ENCODE peak calls at places on chromosomes 6 and 20, in nine cellular contexts. One of them, this sample, is unnamed.

GRCh38 chr20:49356676-49357075 is 78.8 kb upstream of the ZNFX1 start:
- DNase-seq in neural crest cell: no peak
- DNase-seq in kidney: no peak
- DNase-seq in fibroblast of lung: no peak
- DNase-seq in AG10803: no peak
- DNase-seq in thyroid gland: no peak
- DNase-seq in endothelial cell: no peak
- DNase-seq in transverse colon: no peak
- DNase-seq in SK-N-SH: no peak
- DNase-seq in this sample: no peak

GRCh38 chr6:143596857-143597256 is 80.9 kb upstream of the PHACTR2 start:
- DNase-seq in AG10803: peak
- DNase-seq in thyroid gland: peak
- DNase-seq in kidney: no peak
- DNase-seq in fibroblast of lung: peak
- DNase-seq in SK-N-SH: no peak
- DNase-seq in neural crest cell: no peak
- DNase-seq in transverse colon: no peak
- DNase-seq in endothelial cell: no peak
- DNase-seq in this sample: no peak

GRCh38 chr6:45031601-45032000 is 296.5 kb upstream of the RUNX2 start:
- DNase-seq in thyroid gland: no peak
- DNase-seq in kidney: no peak
- DNase-seq in transverse colon: no peak
- DNase-seq in endothelial cell: no peak
- DNase-seq in SK-N-SH: no peak
- DNase-seq in fibroblast of lung: no peak
- DNase-seq in neural crest cell: no peak
- DNase-seq in AG10803: no peak
- DNase-seq in this sample: no peak

GRCh38 chr20:63042448-63043071 is 35.8 kb upstream of the BHLHE23 start:
- DNase-seq in endothelial cell: no peak
- DNase-seq in transverse colon: no peak
- DNase-seq in fibroblast of lung: no peak
- DNase-seq in thyroid gland: no peak
- DNase-seq in AG10803: no peak
- DNase-seq in neural crest cell: no peak
- DNase-seq in SK-N-SH: no peak
- DNase-seq in kidney: peak
- DNase-seq in this sample: no peak

GRCh38 chr6:109093732-109094131 is 914 bp downstream of the SESN1 start:
- DNase-seq in fibroblast of lung: peak
- DNase-seq in endothelial cell: no peak
- DNase-seq in transverse colon: no peak
- DNase-seq in neural crest cell: no peak
- DNase-seq in thyroid gland: no peak
- DNase-seq in kidney: no peak
- DNase-seq in SK-N-SH: no peak
- DNase-seq in AG10803: no peak
- DNase-seq in this sample: no peak

GRCh38 chr6:12331951-12332749 is 42.0 kb downstream of the EDN1 start:
- DNase-seq in SK-N-SH: no peak
- DNase-seq in fibroblast of lung: peak
- DNase-seq in neural crest cell: no peak
- DNase-seq in transverse colon: peak
- DNase-seq in thyroid gland: no peak
- DNase-seq in AG10803: peak
- DNase-seq in kidney: no peak
- DNase-seq in endothelial cell: no peak
- DNase-seq in this sample: no peak

GRCh38 chr6:118574051-118574865 is 26.2 kb downstream of the PLN start:
- DNase-seq in thyroid gland: no peak
- DNase-seq in fibroblast of lung: peak
- DNase-seq in kidney: no peak
- DNase-seq in AG10803: peak
- DNase-seq in transverse colon: no peak
- DNase-seq in endothelial cell: no peak
- DNase-seq in SK-N-SH: no peak
- DNase-seq in neural crest cell: no peak
- DNase-seq in this sample: no peak

GRCh38 chr6:96301781-96302180 is 219.8 kb upstream of the UFL1 start:
- DNase-seq in kidney: no peak
- DNase-seq in endothelial cell: no peak
- DNase-seq in thyroid gland: no peak
- DNase-seq in transverse colon: no peak
- DNase-seq in AG10803: no peak
- DNase-seq in neural crest cell: no peak
- DNase-seq in fibroblast of lung: peak
- DNase-seq in SK-N-SH: no peak
- DNase-seq in this sample: no peak

GRCh38 chr6:10877012-10877411 is 4.8 kb downstream of the GCM2 start:
- DNase-seq in endothelial cell: no peak
- DNase-seq in transverse colon: no peak
- DNase-seq in fibroblast of lung: no peak
- DNase-seq in thyroid gland: no peak
- DNase-seq in kidney: peak
- DNase-seq in AG10803: no peak
- DNase-seq in neural crest cell: no peak
- DNase-seq in SK-N-SH: no peak
- DNase-seq in this sample: no peak

GRCh38 chr20:5480824-5481600 is 164.3 kb upstream of the PROKR2 start:
- DNase-seq in transverse colon: peak
- DNase-seq in endothelial cell: no peak
- DNase-seq in kidney: no peak
- DNase-seq in SK-N-SH: no peak
- DNase-seq in thyroid gland: no peak
- DNase-seq in neural crest cell: no peak
- DNase-seq in fibroblast of lung: no peak
- DNase-seq in AG10803: no peak
- DNase-seq in this sample: no peak

GRCh38 chr20:11867286-11867921 is 50.3 kb upstream of the BTBD3 start:
- DNase-seq in transverse colon: no peak
- DNase-seq in neural crest cell: no peak
- DNase-seq in fibroblast of lung: peak
- DNase-seq in kidney: no peak
- DNase-seq in endothelial cell: no peak
- DNase-seq in SK-N-SH: no peak
- DNase-seq in thyroid gland: no peak
- DNase-seq in AG10803: peak
- DNase-seq in this sample: no peak

GRCh38 chr6:43277643-43278523 is 20.2 kb upstream of the SLC22A7 start:
- DNase-seq in transverse colon: peak
- DNase-seq in endothelial cell: no peak
- DNase-seq in fibroblast of lung: peak
- DNase-seq in AG10803: no peak
- DNase-seq in neural crest cell: no peak
- DNase-seq in thyroid gland: no peak
- DNase-seq in SK-N-SH: no peak
- DNase-seq in kidney: no peak
- DNase-seq in this sample: no peak

GRCh38 chr20:62804632-62805364 is at the start of gene OGFR:
- DNase-seq in transverse colon: peak
- DNase-seq in kidney: peak
- DNase-seq in SK-N-SH: peak
- DNase-seq in AG10803: peak
- DNase-seq in fibroblast of lung: peak
- DNase-seq in neural crest cell: no peak
- DNase-seq in endothelial cell: peak
- DNase-seq in thyroid gland: peak
- DNase-seq in this sample: peak

GRCh38 chr20:3471397-3472021 is 691 bp downstream of the ATRN start:
- DNase-seq in thyroid gland: no peak
- DNase-seq in fibroblast of lung: no peak
- DNase-seq in transverse colon: no peak
- DNase-seq in SK-N-SH: peak
- DNase-seq in endothelial cell: no peak
- DNase-seq in neural crest cell: no peak
- DNase-seq in AG10803: no peak
- DNase-seq in kidney: peak
- DNase-seq in this sample: peak

GRCh38 chr20:38631155-38632022 is 29.8 kb downstream of the ARHGAP40 start:
- DNase-seq in endothelial cell: no peak
- DNase-seq in kidney: no peak
- DNase-seq in thyroid gland: no peak
- DNase-seq in fibroblast of lung: peak
- DNase-seq in SK-N-SH: no peak
- DNase-seq in transverse colon: no peak
- DNase-seq in neural crest cell: no peak
- DNase-seq in AG10803: no peak
- DNase-seq in this sample: no peak

GRCh38 chr20:31497838-31498540 is 16.3 kb upstream of the HM13 start:
- DNase-seq in endothelial cell: no peak
- DNase-seq in neural crest cell: no peak
- DNase-seq in AG10803: peak
- DNase-seq in transverse colon: no peak
- DNase-seq in SK-N-SH: no peak
- DNase-seq in fibroblast of lung: peak
- DNase-seq in thyroid gland: no peak
- DNase-seq in kidney: peak
- DNase-seq in this sample: no peak

GRCh38 chr20:50371878-50372769 is 138.1 kb upstream of the PTPN1 start:
- DNase-seq in transverse colon: no peak
- DNase-seq in endothelial cell: no peak
- DNase-seq in neural crest cell: no peak
- DNase-seq in kidney: peak
- DNase-seq in AG10803: no peak
- DNase-seq in SK-N-SH: no peak
- DNase-seq in thyroid gland: no peak
- DNase-seq in fibroblast of lung: no peak
- DNase-seq in this sample: no peak

GRCh38 chr6:593139-593906 is 63.6 kb downstream of the HUS1B start:
- DNase-seq in thyroid gland: peak
- DNase-seq in kidney: no peak
- DNase-seq in transverse colon: peak
- DNase-seq in SK-N-SH: peak
- DNase-seq in AG10803: peak
- DNase-seq in fibroblast of lung: peak
- DNase-seq in endothelial cell: peak
- DNase-seq in neural crest cell: peak
- DNase-seq in this sample: peak

GRCh38 chr6:589090-589489 is 67.8 kb downstream of the HUS1B start:
- DNase-seq in thyroid gland: no peak
- DNase-seq in AG10803: no peak
- DNase-seq in endothelial cell: no peak
- DNase-seq in neural crest cell: no peak
- DNase-seq in kidney: peak
- DNase-seq in SK-N-SH: no peak
- DNase-seq in transverse colon: no peak
- DNase-seq in fibroblast of lung: no peak
- DNase-seq in this sample: no peak

DNA sequence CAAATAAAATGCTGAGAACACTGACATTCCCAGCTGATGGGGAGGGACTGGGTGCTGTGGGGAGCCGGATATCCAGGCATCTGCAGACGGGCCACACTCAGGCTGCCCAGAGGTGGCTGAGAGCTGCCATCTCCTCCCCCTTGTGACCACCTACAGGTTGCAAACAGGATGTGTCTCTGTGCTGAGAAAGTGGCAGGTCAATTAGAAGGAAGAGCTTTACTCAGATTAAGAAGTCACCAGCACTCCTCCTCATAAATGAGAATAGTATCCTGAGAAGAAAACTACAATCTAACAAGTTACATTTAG is 63.0 kb downstream of the HUS1B start:
- DNase-seq in AG10803: no peak
- DNase-seq in neural crest cell: no peak
- DNase-seq in SK-N-SH: no peak
- DNase-seq in thyroid gland: no peak
- DNase-seq in fibroblast of lung: no peak
- DNase-seq in kidney: no peak
- DNase-seq in transverse colon: no peak
- DNase-seq in endothelial cell: no peak
- DNase-seq in this sample: no peak
- TF ChIP-seq CTCF in AG10803: no peak
- TF ChIP-seq CTCF in neural crest cell: no peak
- TF ChIP-seq CTCF in SK-N-SH: no peak
- TF ChIP-seq CTCF in thyroid gland: no peak
- TF ChIP-seq CTCF in fibroblast of lung: no peak
- TF ChIP-seq CTCF in kidney: no peak
- TF ChIP-seq CTCF in transverse colon: no peak
- TF ChIP-seq CTCF in endothelial cell: no peak
- TF ChIP-seq CTCF in this sample: no peak

DNA sequence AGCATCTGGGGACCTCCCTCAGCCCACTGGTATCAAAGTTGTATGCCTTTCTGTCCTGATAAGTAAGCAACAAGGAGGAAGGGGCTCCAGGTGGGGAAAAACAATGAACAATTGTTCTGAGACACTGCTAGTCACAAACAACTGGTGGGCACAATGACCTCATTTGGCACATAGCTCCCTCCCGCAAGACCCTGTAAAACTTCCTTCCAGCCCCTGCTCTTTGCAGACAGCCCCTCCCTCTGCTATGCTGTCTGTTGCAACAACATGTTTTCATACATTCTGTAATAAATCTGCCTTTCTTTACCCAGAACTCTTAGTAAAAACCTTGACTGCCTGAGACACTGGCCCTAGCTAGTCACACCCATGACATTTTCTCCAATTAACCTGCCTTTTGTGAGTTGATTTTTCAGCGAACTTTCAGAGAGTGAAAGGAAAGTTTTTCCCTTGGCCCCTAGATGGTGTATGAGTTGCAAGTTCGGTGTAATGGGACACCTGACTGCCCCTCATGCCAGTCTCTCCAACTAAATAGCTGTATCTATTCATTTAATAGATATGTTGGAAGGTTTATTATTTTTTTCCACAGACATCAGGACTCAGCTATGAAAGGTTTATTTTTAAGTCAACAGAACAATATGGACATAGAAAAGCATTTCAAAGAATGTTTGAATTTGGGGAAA is 142.3 kb upstream of the SLC22A16 start:
- DNase-seq in thyroid gland: no peak
- DNase-seq in fibroblast of lung: no peak
- DNase-seq in endothelial cell: peak
- DNase-seq in SK-N-SH: no peak
- DNase-seq in AG10803: no peak
- DNase-seq in transverse colon: no peak
- DNase-seq in neural crest cell: no peak
- DNase-seq in kidney: no peak
- DNase-seq in this sample: peak
- TF ChIP-seq CTCF in thyroid gland: no peak
- TF ChIP-seq CTCF in fibroblast of lung: peak
- TF ChIP-seq CTCF in endothelial cell: peak
- TF ChIP-seq CTCF in SK-N-SH: peak
- TF ChIP-seq CTCF in AG10803: peak
- TF ChIP-seq CTCF in transverse colon: peak
- TF ChIP-seq CTCF in neural crest cell: peak
- TF ChIP-seq CTCF in kidney: peak
- TF ChIP-seq CTCF in this sample: no peak

GRCh38 chr6:27617700-27618689 is 145.1 kb upstream of the ZNF184 start:
- DNase-seq in kidney: no peak
- DNase-seq in transverse colon: no peak
- DNase-seq in SK-N-SH: no peak
- DNase-seq in fibroblast of lung: peak
- DNase-seq in neural crest cell: no peak
- DNase-seq in endothelial cell: peak
- DNase-seq in AG10803: peak
- DNase-seq in thyroid gland: no peak
- DNase-seq in this sample: peak
- TF ChIP-seq CTCF in kidney: no peak
- TF ChIP-seq CTCF in transverse colon: no peak
- TF ChIP-seq CTCF in SK-N-SH: peak
- TF ChIP-seq CTCF in fibroblast of lung: no peak
- TF ChIP-seq CTCF in neural crest cell: peak
- TF ChIP-seq CTCF in endothelial cell: no peak
- TF ChIP-seq CTCF in AG10803: no peak
- TF ChIP-seq CTCF in thyroid gland: no peak
- TF ChIP-seq CTCF in this sample: no peak

GRCh38 chr20:53208110-53208908 is 236.2 kb downstream of the TSHZ2 start:
- DNase-seq in thyroid gland: no peak
- DNase-seq in fibroblast of lung: no peak
- DNase-seq in kidney: no peak
- DNase-seq in neural crest cell: peak
- DNase-seq in SK-N-SH: peak
- DNase-seq in AG10803: no peak
- DNase-seq in endothelial cell: peak
- DNase-seq in transverse colon: no peak
- DNase-seq in this sample: no peak
- TF ChIP-seq CTCF in thyroid gland: no peak
- TF ChIP-seq CTCF in fibroblast of lung: no peak
- TF ChIP-seq CTCF in kidney: no peak
- TF ChIP-seq CTCF in neural crest cell: peak
- TF ChIP-seq CTCF in SK-N-SH: peak
- TF ChIP-seq CTCF in AG10803: no peak
- TF ChIP-seq CTCF in endothelial cell: peak
- TF ChIP-seq CTCF in transverse colon: no peak
- TF ChIP-seq CTCF in this sample: no peak